ENCODE peak calls at places on chromosomes 6 and 20, in nine cellular contexts. One of them, this sample, is unnamed.

GRCh38 chr20:25479638-25480037 is 72.2 kb downstream of the GINS1 start:
- DNase-seq in effector memory CD4-positive, alpha-beta T cell: no peak
- DNase-seq in aorta: peak; percentile 21
- DNase-seq in Panc1: no peak
- DNase-seq in fibroblast of lung: no peak
- DNase-seq in psoas muscle: no peak
- DNase-seq in BE2C: no peak
- DNase-seq in ovary: no peak
- DNase-seq in heart left ventricle: no peak
- DNase-seq in this sample: no peak

GRCh38 chr6:13486679-13487121 is 700 bp downstream of the GFOD1 start:
- DNase-seq in aorta: peak; percentile 78
- DNase-seq in effector memory CD4-positive, alpha-beta T cell: peak; percentile 14
- DNase-seq in heart left ventricle: peak; percentile 60
- DNase-seq in BE2C: peak; percentile 64
- DNase-seq in fibroblast of lung: peak; percentile 72
- DNase-seq in ovary: peak; percentile 17
- DNase-seq in Panc1: no peak
- DNase-seq in psoas muscle: peak; percentile 73
- DNase-seq in this sample: peak; percentile 84

GRCh38 chr20:23361108-23361650 is 803 bp upstream of the GZF1 start:
- DNase-seq in ovary: no peak
- DNase-seq in psoas muscle: no peak
- DNase-seq in BE2C: no peak
- DNase-seq in aorta: no peak
- DNase-seq in Panc1: no peak
- DNase-seq in fibroblast of lung: no peak
- DNase-seq in heart left ventricle: no peak
- DNase-seq in effector memory CD4-positive, alpha-beta T cell: no peak
- DNase-seq in this sample: no peak

GRCh38 chr6:144888621-144889020 is 603.5 kb downstream of the UTRN start:
- DNase-seq in Panc1: no peak
- DNase-seq in ovary: no peak
- DNase-seq in psoas muscle: no peak
- DNase-seq in BE2C: no peak
- DNase-seq in fibroblast of lung: no peak
- DNase-seq in effector memory CD4-positive, alpha-beta T cell: no peak
- DNase-seq in heart left ventricle: no peak
- DNase-seq in aorta: no peak
- DNase-seq in this sample: no peak

GRCh38 chr6:6678811-6679210 is 90.3 kb downstream of the LY86 start:
- DNase-seq in ovary: no peak
- DNase-seq in heart left ventricle: no peak
- DNase-seq in BE2C: no peak
- DNase-seq in psoas muscle: no peak
- DNase-seq in aorta: no peak
- DNase-seq in fibroblast of lung: no peak
- DNase-seq in Panc1: no peak
- DNase-seq in effector memory CD4-positive, alpha-beta T cell: no peak
- DNase-seq in this sample: no peak

GRCh38 chr6:7071405-7071804 is 36.4 kb upstream of the RREB1 start:
- DNase-seq in aorta: no peak
- DNase-seq in Panc1: no peak
- DNase-seq in BE2C: no peak
- DNase-seq in heart left ventricle: no peak
- DNase-seq in fibroblast of lung: no peak
- DNase-seq in psoas muscle: no peak
- DNase-seq in ovary: no peak
- DNase-seq in effector memory CD4-positive, alpha-beta T cell: no peak
- DNase-seq in this sample: no peak

GRCh38 chr6:156756630-156757610 is 20.3 kb upstream of the ARID1B start:
- DNase-seq in fibroblast of lung: no peak
- DNase-seq in BE2C: no peak
- DNase-seq in Panc1: no peak
- DNase-seq in psoas muscle: no peak
- DNase-seq in aorta: no peak
- DNase-seq in effector memory CD4-positive, alpha-beta T cell: no peak
- DNase-seq in heart left ventricle: no peak
- DNase-seq in ovary: no peak
- DNase-seq in this sample: no peak

GRCh38 chr20:32263398-32263954 is 14.0 kb upstream of the KIF3B start:
- DNase-seq in heart left ventricle: no peak
- DNase-seq in ovary: no peak
- DNase-seq in aorta: no peak
- DNase-seq in Panc1: no peak
- DNase-seq in fibroblast of lung: no peak
- DNase-seq in BE2C: no peak
- DNase-seq in effector memory CD4-positive, alpha-beta T cell: no peak
- DNase-seq in psoas muscle: no peak
- DNase-seq in this sample: no peak

GRCh38 chr6:53741001-53741400 is 53.8 kb upstream of the LRRC1 start:
- DNase-seq in fibroblast of lung: no peak
- DNase-seq in Panc1: no peak
- DNase-seq in ovary: no peak
- DNase-seq in BE2C: no peak
- DNase-seq in psoas muscle: no peak
- DNase-seq in aorta: no peak
- DNase-seq in heart left ventricle: no peak
- DNase-seq in effector memory CD4-positive, alpha-beta T cell: no peak
- DNase-seq in this sample: no peak

GRCh38 chr6:25462235-25462897 is 183.2 kb downstream of the CARMIL1 start:
- DNase-seq in BE2C: no peak
- DNase-seq in Panc1: no peak
- DNase-seq in effector memory CD4-positive, alpha-beta T cell: no peak
- DNase-seq in heart left ventricle: no peak
- DNase-seq in aorta: no peak
- DNase-seq in fibroblast of lung: no peak
- DNase-seq in ovary: no peak
- DNase-seq in psoas muscle: no peak
- DNase-seq in this sample: no peak

GRCh38 chr20:10679269-10679668 is 5.5 kb upstream of the JAG1 start:
- DNase-seq in heart left ventricle: no peak
- DNase-seq in aorta: no peak
- DNase-seq in fibroblast of lung: peak; percentile 27
- DNase-seq in psoas muscle: no peak
- DNase-seq in ovary: no peak
- DNase-seq in BE2C: no peak
- DNase-seq in effector memory CD4-positive, alpha-beta T cell: no peak
- DNase-seq in Panc1: no peak
- DNase-seq in this sample: no peak

GRCh38 chr20:18506744-18507143 is 996 bp upstream of the SEC23B start:
- DNase-seq in fibroblast of lung: no peak
- DNase-seq in BE2C: no peak
- DNase-seq in heart left ventricle: no peak
- DNase-seq in psoas muscle: no peak
- DNase-seq in ovary: no peak
- DNase-seq in effector memory CD4-positive, alpha-beta T cell: no peak
- DNase-seq in Panc1: no peak
- DNase-seq in aorta: no peak
- DNase-seq in this sample: no peak

GRCh38 chr6:130164251-130164650 is 58.5 kb downstream of the SAMD3 start:
- DNase-seq in psoas muscle: no peak
- DNase-seq in BE2C: no peak
- DNase-seq in Panc1: no peak
- DNase-seq in aorta: no peak
- DNase-seq in fibroblast of lung: no peak
- DNase-seq in ovary: no peak
- DNase-seq in heart left ventricle: no peak
- DNase-seq in effector memory CD4-positive, alpha-beta T cell: no peak
- DNase-seq in this sample: no peak

GRCh38 chr6:4925580-4925979 is 78.3 kb downstream of the RPP40 start:
- DNase-seq in psoas muscle: no peak
- DNase-seq in aorta: no peak
- DNase-seq in heart left ventricle: no peak
- DNase-seq in ovary: no peak
- DNase-seq in Panc1: no peak
- DNase-seq in BE2C: no peak
- DNase-seq in fibroblast of lung: no peak
- DNase-seq in effector memory CD4-positive, alpha-beta T cell: no peak
- DNase-seq in this sample: no peak

GRCh38 chr6:148501178-148501590 is 158.5 kb downstream of the SASH1 start:
- DNase-seq in BE2C: no peak
- DNase-seq in heart left ventricle: peak; percentile 16
- DNase-seq in psoas muscle: peak; percentile 49
- DNase-seq in aorta: peak; percentile 77
- DNase-seq in fibroblast of lung: peak; percentile 98
- DNase-seq in Panc1: no peak
- DNase-seq in ovary: no peak
- DNase-seq in effector memory CD4-positive, alpha-beta T cell: no peak
- DNase-seq in this sample: no peak

GRCh38 chr6:100228437-100229424 is 234.7 kb upstream of the MCHR2 start:
- DNase-seq in effector memory CD4-positive, alpha-beta T cell: peak; percentile 0
- DNase-seq in BE2C: peak; percentile 73
- DNase-seq in ovary: no peak
- DNase-seq in psoas muscle: peak; percentile 69
- DNase-seq in Panc1: peak; percentile 51
- DNase-seq in aorta: peak; percentile 82
- DNase-seq in heart left ventricle: peak; percentile 54
- DNase-seq in fibroblast of lung: peak; percentile 75
- DNase-seq in this sample: peak; percentile 89

GRCh38 chr6:97440590-97441176 is 157.7 kb upstream of the MMS22L start:
- DNase-seq in ovary: no peak
- DNase-seq in Panc1: peak; percentile 12
- DNase-seq in aorta: no peak
- DNase-seq in BE2C: peak; percentile 57
- DNase-seq in fibroblast of lung: peak; percentile 38
- DNase-seq in psoas muscle: no peak
- DNase-seq in effector memory CD4-positive, alpha-beta T cell: no peak
- DNase-seq in heart left ventricle: no peak
- DNase-seq in this sample: no peak

GRCh38 chr20:33477386-33478234 is 12.3 kb upstream of the CBFA2T2 start:
- DNase-seq in fibroblast of lung: no peak
- DNase-seq in BE2C: no peak
- DNase-seq in psoas muscle: no peak
- DNase-seq in aorta: no peak
- DNase-seq in ovary: no peak
- DNase-seq in heart left ventricle: no peak
- DNase-seq in effector memory CD4-positive, alpha-beta T cell: no peak
- DNase-seq in Panc1: no peak
- DNase-seq in this sample: no peak
- H3K9me3 ChIP-seq in fibroblast of lung: no peaks in the 10 kb centered on the region
- H3K9me3 ChIP-seq in BE2C: no peaks in the 10 kb centered on the region
- H3K9me3 ChIP-seq in psoas muscle: no peaks in the 10 kb centered on the region
- H3K9me3 ChIP-seq in aorta: no peaks in the 10 kb centered on the region
- H3K9me3 ChIP-seq in ovary: no peaks in the 10 kb centered on the region
- H3K9me3 ChIP-seq in heart left ventricle: no peaks in the 10 kb centered on the region
- H3K9me3 ChIP-seq in effector memory CD4-positive, alpha-beta T cell: no peaks in the 10 kb centered on the region
- H3K9me3 ChIP-seq in Panc1: no peaks in the 10 kb centered on the region
- H3K9me3 ChIP-seq in this sample: no peaks in the 10 kb centered on the region

DNA sequence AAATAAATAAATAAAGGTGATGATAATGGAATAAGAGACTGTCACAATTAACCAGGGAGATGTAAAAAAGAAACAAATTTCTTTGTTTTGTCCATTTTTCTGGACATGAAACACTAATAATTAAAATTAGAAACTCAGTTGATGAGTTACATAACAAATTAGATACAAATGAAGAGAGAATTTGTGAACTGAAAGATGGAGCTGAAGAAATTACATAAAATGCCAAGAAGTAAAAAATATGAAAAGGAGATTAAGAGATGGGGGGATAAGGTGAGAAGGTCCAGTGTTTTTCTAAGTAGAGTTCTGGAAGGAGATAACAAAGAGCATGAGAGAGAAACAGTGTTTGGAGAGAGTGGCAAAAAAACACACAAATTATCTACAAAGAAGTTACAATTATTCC is 89.4 kb upstream of the AGPAT4 start:
- DNase-seq in ovary: no peak
- DNase-seq in effector memory CD4-positive, alpha-beta T cell: no peak
- DNase-seq in aorta: no peak
- DNase-seq in Panc1: no peak
- DNase-seq in fibroblast of lung: no peak
- DNase-seq in psoas muscle: no peak
- DNase-seq in BE2C: no peak
- DNase-seq in heart left ventricle: no peak
- DNase-seq in this sample: no peak
- H3K4me1 ChIP-seq in ovary: no peaks in the 10 kb centered on the region
- H3K4me1 ChIP-seq in effector memory CD4-positive, alpha-beta T cell: no peaks in the 10 kb centered on the region
- H3K4me1 ChIP-seq in aorta: no peaks in the 10 kb centered on the region
- H3K4me1 ChIP-seq in Panc1: no peaks in the 10 kb centered on the region
- H3K4me1 ChIP-seq in fibroblast of lung: no peaks in the 10 kb centered on the region
- H3K4me1 ChIP-seq in psoas muscle: no peaks in the 10 kb centered on the region
- H3K4me1 ChIP-seq in BE2C: peaks cover 2% of the 10 kb centered on the region
- H3K4me1 ChIP-seq in heart left ventricle: peaks cover 4% of the 10 kb centered on the region
- H3K4me1 ChIP-seq in this sample: no peaks in the 10 kb centered on the region

DNA sequence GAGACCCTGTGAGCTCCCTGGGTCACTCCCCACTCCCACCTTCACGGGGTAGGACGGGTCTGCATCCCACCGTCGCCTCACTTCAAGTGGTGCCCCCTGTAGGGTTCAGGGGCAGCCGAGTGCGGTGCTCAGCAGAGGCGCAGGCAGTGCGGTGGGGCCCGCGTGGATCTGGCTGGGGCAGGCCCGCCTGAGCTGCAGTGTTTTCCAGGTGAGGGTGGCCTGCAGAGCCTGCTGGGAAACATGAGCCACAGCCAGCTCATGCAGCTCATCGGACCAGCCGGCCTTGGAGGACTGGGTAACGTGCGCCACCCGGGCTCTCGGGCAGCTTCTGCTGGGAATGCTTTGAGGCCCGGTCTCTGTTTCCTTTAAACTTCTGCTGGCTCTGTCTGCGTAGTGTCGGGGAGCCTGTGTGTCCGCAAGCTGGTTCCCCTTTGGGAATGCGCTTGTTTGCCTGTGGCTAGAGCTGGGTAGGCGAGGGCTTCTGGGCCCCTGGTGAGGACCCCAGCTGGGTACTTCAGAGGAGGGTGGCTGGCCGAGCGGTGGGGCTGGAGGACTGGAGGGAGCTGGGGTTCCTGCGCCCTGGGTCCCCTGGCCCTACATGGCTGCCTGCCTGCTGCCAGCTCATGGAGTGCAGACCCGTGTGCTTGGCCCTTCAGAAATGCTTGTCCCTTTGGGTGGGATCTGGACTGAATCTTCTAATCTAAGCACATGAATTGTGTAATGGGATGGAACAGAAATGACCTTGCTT is 3.8 kb downstream of the ADRM1 start:
- DNase-seq in ovary: no peak
- DNase-seq in psoas muscle: no peak
- DNase-seq in fibroblast of lung: no peak
- DNase-seq in heart left ventricle: no peak
- DNase-seq in BE2C: no peak
- DNase-seq in Panc1: no peak
- DNase-seq in aorta: no peak
- DNase-seq in effector memory CD4-positive, alpha-beta T cell: no peak
- DNase-seq in this sample: no peak
- H3K36me3 ChIP-seq in ovary: no peaks in the 10 kb centered on the region
- H3K36me3 ChIP-seq in psoas muscle: peaks cover 76% of the 10 kb centered on the region
- H3K36me3 ChIP-seq in fibroblast of lung: peaks cover 42% of the 10 kb centered on the region
- H3K36me3 ChIP-seq in heart left ventricle: peaks cover 72% of the 10 kb centered on the region
- H3K36me3 ChIP-seq in BE2C: peaks cover 58% of the 10 kb centered on the region
- H3K36me3 ChIP-seq in Panc1: peaks cover 7% of the 10 kb centered on the region
- H3K36me3 ChIP-seq in aorta: peaks cover 10% of the 10 kb centered on the region
- H3K36me3 ChIP-seq in effector memory CD4-positive, alpha-beta T cell: peaks cover 36% of the 10 kb centered on the region
- H3K36me3 ChIP-seq in this sample: peaks cover 67% of the 10 kb centered on the region

DNA sequence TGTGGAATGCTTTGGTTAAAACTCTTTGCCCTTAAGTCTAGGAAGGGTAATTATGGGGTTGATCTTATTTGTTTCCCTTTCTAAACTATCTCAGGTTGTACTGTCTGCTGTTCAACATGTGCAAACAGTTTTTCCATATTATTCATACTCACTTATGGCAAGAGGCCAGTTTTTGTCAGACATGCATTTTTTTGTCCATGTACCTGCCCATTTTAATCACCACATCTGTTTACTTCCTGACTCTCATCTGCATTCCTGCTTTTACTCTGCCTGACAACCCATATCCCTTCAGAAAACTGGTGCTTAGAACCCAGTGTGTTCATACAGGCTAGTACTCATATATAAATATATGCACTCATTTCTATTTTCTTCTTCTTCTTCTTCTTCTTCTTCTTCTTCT is 80.3 kb downstream of the LPA start:
- DNase-seq in psoas muscle: no peak
- DNase-seq in Panc1: no peak
- DNase-seq in fibroblast of lung: no peak
- DNase-seq in aorta: no peak
- DNase-seq in heart left ventricle: no peak
- DNase-seq in BE2C: no peak
- DNase-seq in ovary: no peak
- DNase-seq in effector memory CD4-positive, alpha-beta T cell: no peak
- DNase-seq in this sample: no peak
- H3K9me3 ChIP-seq in psoas muscle: no peaks in the 10 kb centered on the region
- H3K9me3 ChIP-seq in Panc1: no peaks in the 10 kb centered on the region
- H3K9me3 ChIP-seq in fibroblast of lung: no peaks in the 10 kb centered on the region
- H3K9me3 ChIP-seq in aorta: peaks cover 5% of the 10 kb centered on the region
- H3K9me3 ChIP-seq in heart left ventricle: peaks cover 8% of the 10 kb centered on the region
- H3K9me3 ChIP-seq in BE2C: no peaks in the 10 kb centered on the region
- H3K9me3 ChIP-seq in ovary: no peaks in the 10 kb centered on the region
- H3K9me3 ChIP-seq in effector memory CD4-positive, alpha-beta T cell: no peaks in the 10 kb centered on the region
- H3K9me3 ChIP-seq in this sample: no peaks in the 10 kb centered on the region